ENCODE peak calls at places on chromosomes 16 and 17, in five cellular contexts. One of them, this sample, is unnamed.
A peak's percentile ranks its signal among the peaks of the same experiment; 100 is the strongest.

GRCh38 chr17:8621585-8621984 is 8.9 kb downstream of the MYH10 start:
- DNase-seq in pancreas: no peak
- DNase-seq in A549: no peak
- DNase-seq in lower lobe of right lung: no peak
- DNase-seq in breast epithelium: no peak
- DNase-seq in this sample: no peak

GRCh38 chr16:660459-661183 is 7.3 kb upstream of the RHOT2 start:
- DNase-seq in lower lobe of right lung: peak; percentile 97
- DNase-seq in A549: peak; percentile 70
- DNase-seq in pancreas: peak; percentile 95
- DNase-seq in breast epithelium: peak; percentile 83
- DNase-seq in this sample: peak; percentile 94

GRCh38 chr16:69820926-69821541 is 58.9 kb downstream of the WWP2 start:
- DNase-seq in breast epithelium: no peak
- DNase-seq in A549: no peak
- DNase-seq in pancreas: peak; percentile 44
- DNase-seq in lower lobe of right lung: no peak
- DNase-seq in this sample: peak; percentile 69

GRCh38 chr16:62224810-62225209 is 188.6 kb upstream of the CDH8 start:
- DNase-seq in lower lobe of right lung: no peak
- DNase-seq in pancreas: no peak
- DNase-seq in breast epithelium: no peak
- DNase-seq in A549: no peak
- DNase-seq in this sample: no peak

GRCh38 chr16:24504467-24505345 is 34.7 kb upstream of the RBBP6 start:
- DNase-seq in A549: peak; percentile 65
- DNase-seq in lower lobe of right lung: peak; percentile 48
- DNase-seq in breast epithelium: no peak
- DNase-seq in pancreas: peak; percentile 26
- DNase-seq in this sample: peak; percentile 33

GRCh38 chr16:86531193-86531550 is 20.8 kb downstream of the FOXF1 start:
- DNase-seq in pancreas: no peak
- DNase-seq in breast epithelium: no peak
- DNase-seq in lower lobe of right lung: no peak
- DNase-seq in A549: no peak
- DNase-seq in this sample: no peak

GRCh38 chr17:20189979-20190378 is 180.8 kb downstream of the SPECC1 start:
- DNase-seq in lower lobe of right lung: no peak
- DNase-seq in breast epithelium: no peak
- DNase-seq in pancreas: no peak
- DNase-seq in A549: no peak
- DNase-seq in this sample: no peak

GRCh38 chr17:62017496-62017895 is 47.6 kb downstream of the MED13 start:
- DNase-seq in breast epithelium: no peak
- DNase-seq in pancreas: no peak
- DNase-seq in A549: no peak
- DNase-seq in lower lobe of right lung: no peak
- DNase-seq in this sample: no peak

GRCh38 chr17:28712037-28712704 is 483 bp upstream of the PROCA1 start:
- DNase-seq in A549: no peak
- DNase-seq in pancreas: no peak
- DNase-seq in lower lobe of right lung: peak; percentile 82
- DNase-seq in breast epithelium: no peak
- DNase-seq in this sample: peak; percentile 55

GRCh38 chr17:37737081-37737480 is 7.8 kb downstream of the HNF1B start:
- DNase-seq in breast epithelium: no peak
- DNase-seq in A549: peak; percentile 41
- DNase-seq in lower lobe of right lung: no peak
- DNase-seq in pancreas: no peak
- DNase-seq in this sample: no peak

GRCh38 chr17:16491703-16492612 is at the start of gene LRRC75A:
- DNase-seq in A549: peak; percentile 53
- DNase-seq in pancreas: peak; percentile 40
- DNase-seq in lower lobe of right lung: peak; percentile 56
- DNase-seq in breast epithelium: no peak
- DNase-seq in this sample: peak; percentile 92

GRCh38 chr16:6375471-6376075 is 957.1 kb upstream of the RBFOX1 start:
- DNase-seq in A549: no peak
- DNase-seq in pancreas: no peak
- DNase-seq in lower lobe of right lung: no peak
- DNase-seq in breast epithelium: no peak
- DNase-seq in this sample: no peak

GRCh38 chr16:67828651-67829050 is 13.5 kb upstream of the THAP11 start:
- DNase-seq in A549: no peak
- DNase-seq in lower lobe of right lung: no peak
- DNase-seq in breast epithelium: no peak
- DNase-seq in pancreas: no peak
- DNase-seq in this sample: peak; percentile 62

GRCh38 chr17:76544916-76545365 is 5.1 kb downstream of the PRCD start:
- DNase-seq in breast epithelium: no peak
- DNase-seq in lower lobe of right lung: no peak
- DNase-seq in pancreas: no peak
- DNase-seq in A549: no peak
- DNase-seq in this sample: no peak

GRCh38 chr16:23865853-23866252 is 30.1 kb downstream of the PRKCB start:
- DNase-seq in breast epithelium: no peak
- DNase-seq in pancreas: no peak
- DNase-seq in lower lobe of right lung: no peak
- DNase-seq in A549: no peak
- DNase-seq in this sample: no peak

GRCh38 chr16:49324703-49325102 is 43.1 kb upstream of the CBLN1 start:
- DNase-seq in pancreas: no peak
- DNase-seq in lower lobe of right lung: no peak
- DNase-seq in A549: no peak
- DNase-seq in breast epithelium: no peak
- DNase-seq in this sample: no peak

GRCh38 chr17:34519286-34519685 is 60.1 kb upstream of the TMEM132E start:
- DNase-seq in breast epithelium: no peak
- DNase-seq in pancreas: no peak
- DNase-seq in lower lobe of right lung: no peak
- DNase-seq in A549: no peak
- DNase-seq in this sample: no peak

GRCh38 chr16:78745491-78746019 is 646.1 kb downstream of the WWOX start:
- DNase-seq in A549: no peak
- DNase-seq in lower lobe of right lung: no peak
- DNase-seq in pancreas: no peak
- DNase-seq in breast epithelium: no peak
- DNase-seq in this sample: no peak

GRCh38 chr16:67678354-67679023 is 11.9 kb downstream of the C16orf86 start:
- DNase-seq in lower lobe of right lung: no peak
- DNase-seq in breast epithelium: no peak
- DNase-seq in pancreas: no peak
- DNase-seq in A549: no peak
- DNase-seq in this sample: no peak

GRCh38 chr17:51947160-51947559 is 211.4 kb downstream of the CA10 start:
- DNase-seq in pancreas: no peak
- DNase-seq in lower lobe of right lung: no peak
- DNase-seq in breast epithelium: no peak
- DNase-seq in A549: no peak
- DNase-seq in this sample: no peak

GRCh38 chr16:58912571-58912970 is 178.5 kb upstream of the GOT2 start:
- DNase-seq in breast epithelium: no peak
- DNase-seq in A549: no peak
- DNase-seq in lower lobe of right lung: no peak
- DNase-seq in pancreas: no peak
- DNase-seq in this sample: no peak

GRCh38 chr16:11183035-11183812 is 72.8 kb downstream of the SOCS1 start:
- DNase-seq in A549: no peak
- DNase-seq in pancreas: no peak
- DNase-seq in lower lobe of right lung: no peak
- DNase-seq in breast epithelium: no peak
- DNase-seq in this sample: peak; percentile 44

GRCh38 chr16:19524866-19525723 is 1.4 kb downstream of the CCP110 start:
- DNase-seq in breast epithelium: no peak
- DNase-seq in pancreas: no peak
- DNase-seq in lower lobe of right lung: no peak
- DNase-seq in A549: no peak
- DNase-seq in this sample: no peak

GRCh38 chr16:19522369-19523159 is 666 bp upstream of the GDE1 start:
- DNase-seq in lower lobe of right lung: no peak
- DNase-seq in pancreas: no peak
- DNase-seq in breast epithelium: no peak
- DNase-seq in A549: no peak
- DNase-seq in this sample: no peak

GRCh38 chr16:19524356-19524865 is 669 bp downstream of the CCP110 start:
- DNase-seq in pancreas: no peak
- DNase-seq in lower lobe of right lung: no peak
- DNase-seq in A549: peak; percentile 21
- DNase-seq in breast epithelium: no peak
- DNase-seq in this sample: no peak

GRCh38 chr16:19523184-19523558 is 571 bp upstream of the CCP110 start:
- DNase-seq in lower lobe of right lung: peak; percentile 56
- DNase-seq in breast epithelium: no peak
- DNase-seq in pancreas: no peak
- DNase-seq in A549: no peak
- DNase-seq in this sample: peak; percentile 10

GRCh38 chr16:19523559-19524355 is at the start of gene CCP110:
- DNase-seq in lower lobe of right lung: peak; percentile 99
- DNase-seq in pancreas: peak; percentile 95
- DNase-seq in A549: peak; percentile 95
- DNase-seq in breast epithelium: peak; percentile 95
- DNase-seq in this sample: peak; percentile 96
- H3K4me1 ChIP-seq in lower lobe of right lung: peaks cover 52% of the 10 kb centered on the region
- H3K4me1 ChIP-seq in pancreas: peaks cover 13% of the 10 kb centered on the region
- H3K4me1 ChIP-seq in A549: peaks cover 43% of the 10 kb centered on the region
- H3K4me1 ChIP-seq in breast epithelium: peaks cover 4% of the 10 kb centered on the region
- H3K4me1 ChIP-seq in this sample: peaks cover 57% of the 10 kb centered on the region

DNA sequence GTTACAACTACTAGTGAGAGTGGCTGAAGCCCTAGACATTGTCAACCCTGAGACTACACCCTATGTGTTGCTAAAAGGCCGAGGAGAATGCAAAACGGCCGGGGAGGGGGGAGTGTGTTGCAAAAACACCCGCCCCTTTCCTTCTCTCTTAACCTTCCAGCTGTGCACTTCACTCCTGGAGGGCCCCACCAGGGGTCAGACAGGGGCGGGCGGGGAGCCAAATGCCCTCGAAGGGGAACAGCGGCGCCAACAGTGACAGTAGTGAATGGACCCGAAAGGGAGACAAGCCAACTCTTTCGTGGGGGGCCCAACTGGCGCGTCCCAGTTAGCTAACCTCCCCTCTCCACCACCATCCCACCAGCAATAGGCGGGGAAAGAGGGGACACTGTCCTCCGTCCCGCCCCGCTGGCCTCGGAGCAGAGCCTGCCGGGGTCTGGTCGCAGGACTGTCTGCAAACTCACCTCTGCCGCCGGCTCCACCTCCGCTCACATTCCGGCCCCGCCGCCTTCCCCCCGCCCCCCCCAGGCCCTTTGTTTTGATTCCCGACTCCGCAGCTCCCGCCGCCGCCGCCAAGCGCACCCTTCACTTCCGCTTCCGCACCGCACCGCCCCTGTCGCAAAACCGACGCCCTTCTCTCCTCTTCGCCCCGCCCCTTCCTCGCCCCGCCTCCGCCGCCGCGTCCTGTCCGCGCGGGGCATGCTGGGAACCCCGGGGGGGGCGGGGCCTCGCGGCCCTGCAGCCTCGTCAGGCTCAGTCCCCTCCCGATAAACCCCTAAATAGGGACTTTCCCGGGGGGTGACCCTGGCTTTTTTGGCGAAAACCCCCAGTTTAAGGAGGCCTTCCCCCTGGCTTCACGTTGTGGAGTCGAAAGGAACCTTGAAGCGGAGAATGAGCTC is at the start of gene MARF1:
- DNase-seq in breast epithelium: peak; percentile 96
- DNase-seq in A549: peak; percentile 68
- DNase-seq in pancreas: peak; percentile 99
- DNase-seq in lower lobe of right lung: peak; percentile 99
- DNase-seq in this sample: peak; percentile 96
- TF ChIP-seq CTCF in breast epithelium: peak; percentile 25
- TF ChIP-seq CTCF in A549: no peak
- TF ChIP-seq CTCF in pancreas: no peak
- TF ChIP-seq CTCF in lower lobe of right lung: peak; percentile 41
- TF ChIP-seq CTCF in this sample: no peak

GRCh38 chr17:43953746-43954145 is at the start of gene PYY:
- DNase-seq in breast epithelium: no peak
- DNase-seq in pancreas: no peak
- DNase-seq in lower lobe of right lung: no peak
- DNase-seq in A549: no peak
- DNase-seq in this sample: no peak

GRCh38 chr17:43951750-43952149 is 2.0 kb downstream of the PYY start:
- DNase-seq in A549: no peak
- DNase-seq in breast epithelium: no peak
- DNase-seq in lower lobe of right lung: no peak
- DNase-seq in pancreas: no peak
- DNase-seq in this sample: no peak

GRCh38 chr17:43952724-43953666 is 745 bp downstream of the PYY start:
- DNase-seq in lower lobe of right lung: no peak
- DNase-seq in breast epithelium: no peak
- DNase-seq in A549: no peak
- DNase-seq in pancreas: no peak
- DNase-seq in this sample: no peak

GRCh38 chr17:43950554-43950953 is 3.2 kb downstream of the PYY start:
- DNase-seq in lower lobe of right lung: no peak
- DNase-seq in breast epithelium: no peak
- DNase-seq in pancreas: no peak
- DNase-seq in A549: no peak
- DNase-seq in this sample: no peak

GRCh38 chr17:43952351-43952723 is 1.4 kb downstream of the PYY start:
- DNase-seq in A549: no peak
- DNase-seq in lower lobe of right lung: no peak
- DNase-seq in breast epithelium: no peak
- DNase-seq in pancreas: no peak
- DNase-seq in this sample: peak; percentile 61
- H3K4me3 ChIP-seq in A549: no peak overlapping the region
- H3K4me3 ChIP-seq in lower lobe of right lung: peak overlapping the region; percentile 11
- H3K4me3 ChIP-seq in breast epithelium: peak overlapping the region; percentile 53
- H3K4me3 ChIP-seq in pancreas: no peak overlapping the region
- H3K4me3 ChIP-seq in this sample: no peak overlapping the region

DNA sequence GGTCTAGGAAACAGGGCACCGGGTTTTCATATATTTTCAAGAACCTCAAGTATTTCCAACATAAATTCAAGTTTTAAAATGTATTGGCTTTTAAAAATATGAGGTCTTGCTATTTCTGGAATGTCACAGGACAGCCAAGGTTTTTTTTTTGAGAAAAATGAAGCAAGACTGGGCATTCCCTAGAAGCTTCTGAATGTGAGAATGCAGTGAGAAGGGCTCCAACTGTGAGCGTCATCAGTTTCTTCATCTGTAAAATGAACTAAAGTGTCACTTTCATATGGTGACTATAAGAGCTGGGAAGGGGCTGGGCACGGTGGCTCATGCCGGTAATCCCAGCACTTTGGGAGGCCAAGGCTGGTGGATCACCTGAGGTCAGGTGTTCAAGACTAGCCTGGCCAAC is 455.8 kb upstream of the MAF start:
- DNase-seq in breast epithelium: no peak
- DNase-seq in A549: no peak
- DNase-seq in pancreas: no peak
- DNase-seq in lower lobe of right lung: no peak
- DNase-seq in this sample: no peak
- H3K4me1 ChIP-seq in breast epithelium: no peaks in the 10 kb centered on the region
- H3K4me1 ChIP-seq in A549: no peaks in the 10 kb centered on the region
- H3K4me1 ChIP-seq in pancreas: no peaks in the 10 kb centered on the region
- H3K4me1 ChIP-seq in lower lobe of right lung: no peaks in the 10 kb centered on the region
- H3K4me1 ChIP-seq in this sample: no peaks in the 10 kb centered on the region

This sample was measured in upper lobe of left lung.